ENCODE peak calls at places on chromosomes 16 and 17, in four cellular contexts. R is right lobe of liver, U is HAP-1, M is upper lobe of right lung. H is an unnamed sample. For H3K36me3, the result is how much of the 10 kb centered on the place peaks cover.

GRCh38 chr17:44902135-44902760 is 3.0 kb upstream of the EFTUD2 start:
- DNase-seq in R (no peak), U (no peak), M (no peak), H (no peak)

GRCh38 chr17:77281024-77281903 is 140.5 kb downstream of the SEC14L1 start:
- DNase-seq in R (peak), U (peak), M (peak), H (peak)

GRCh38 chr16:58829096-58829495 is 95.0 kb upstream of the GOT2 start:
- DNase-seq in R (no peak), U (no peak), M (no peak), H (no peak)

GRCh38 chr16:78478267-78478821 is 378.9 kb downstream of the WWOX start:
- DNase-seq in R (no peak), U (peak), M (no peak), H (no peak)

GRCh38 chr17:13792314-13792713 is 190.6 kb upstream of the HS3ST3A1 start:
- DNase-seq in R (no peak), U (no peak), M (no peak), H (no peak)

GRCh38 chr17:48429156-48429555 is 858 bp downstream of the SKAP1 start:
- DNase-seq in R (no peak), U (no peak), M (no peak), H (no peak)

GRCh38 chr16:19505600-19506303 is 16.1 kb downstream of the GDE1 start:
- DNase-seq in R (no peak), U (no peak), M (no peak), H (no peak)

GRCh38 chr16:66869424-66869823 is 10.9 kb upstream of the PDP2 start:
- DNase-seq in R (no peak), U (no peak), M (no peak), H (no peak)

GRCh38 chr16:82792704-82793103 is 165.9 kb downstream of the CDH13 start:
- DNase-seq in R (peak), U (no peak), M (no peak), H (no peak)

GRCh38 chr16:57388359-57389086 is 16.0 kb upstream of the CCL17 start:
- DNase-seq in R (no peak), U (no peak), M (no peak), H (no peak)

GRCh38 chr17:48526986-48527741 is 3.6 kb downstream of the HOXB1 start:
- DNase-seq in R (no peak), U (no peak), M (no peak), H (no peak)

GRCh38 chr17:15133143-15133542 is 132.0 kb downstream of the PMP22 start:
- DNase-seq in R (no peak), U (no peak), M (no peak), H (no peak)

GRCh38 chr17:44926841-44927525 is 11.7 kb upstream of the GFAP start:
- DNase-seq in R (no peak), U (no peak), M (peak), H (no peak)

GRCh38 chr17:47720754-47721533 is 12.1 kb upstream of the TBX21 start:
- DNase-seq in R (no peak), U (peak), M (no peak), H (no peak)

GRCh38 chr17:44112284-44113280 is 10.9 kb downstream of the HDAC5 start:
- DNase-seq in R (no peak), U (no peak), M (no peak), H (no peak)

GRCh38 chr17:32525116-32525515 is 38.3 kb downstream of the CDK5R1 start:
- DNase-seq in R (no peak), U (no peak), M (no peak), H (no peak)

GRCh38 chr17:60554377-60554788 is 28.3 kb upstream of the APPBP2 start:
- DNase-seq in R (no peak), U (no peak), M (peak), H (no peak)

GRCh38 chr17:39894681-39895376 is 23.6 kb downstream of the GSDMB start:
- DNase-seq in R (no peak), U (no peak), M (no peak), H (peak)

GRCh38 chr16:23058576-23058975 is 90.7 kb downstream of the USP31 start:
- DNase-seq in R (no peak), U (no peak), M (no peak), H (no peak)

GRCh38 chr17:17983376-17983775 is 10.7 kb downstream of the DRC3 start:
- DNase-seq in R (no peak), U (no peak), M (peak), H (no peak)

GRCh38 chr16:57192146-57192545 is 6.0 kb downstream of the RSPRY1 start:
- DNase-seq in R (no peak), U (no peak), M (no peak), H (no peak)

GRCh38 chr17:50764860-50765259 is 2.5 kb downstream of the ANKRD40CL start:
- DNase-seq in R (no peak), U (no peak), M (no peak), H (no peak)

GRCh38 chr17:57545836-57546305 is 199.2 kb downstream of the CCDC182 start:
- DNase-seq in R (no peak), U (peak), M (no peak), H (no peak)

GRCh38 chr16:65713409-65713808 is 591.5 kb upstream of the CDH11 start:
- DNase-seq in R (no peak), U (no peak), M (no peak), H (no peak)

GRCh38 chr17:67557921-67558320 is 159.8 kb upstream of the NOL11 start:
- DNase-seq in R (no peak), U (no peak), M (no peak), H (no peak)

GRCh38 chr17:64001763-64002529 is 3.8 kb downstream of the PRR29 start:
- DNase-seq in R (no peak), U (no peak), M (peak), H (no peak)

GRCh38 chr17:2954898-2955445 is 108.4 kb downstream of the OR1D5 start:
- DNase-seq in R (no peak), U (no peak), M (no peak), H (peak)

GRCh38 chr16:75198135-75198600 is 8.8 kb downstream of the CTRB2 start:
- DNase-seq in R (no peak), U (no peak), M (peak), H (no peak)

GRCh38 chr17:50101346-50102163 is 6.4 kb downstream of the PDK2 start:
- DNase-seq in R (peak), U (no peak), M (no peak), H (no peak)

GRCh38 chr17:22131740-22132139 is 439.4 kb downstream of the KCNJ18 start:
- DNase-seq in R (no peak), U (no peak), M (no peak), H (no peak)

GRCh38 chr16:62966626-62967025 is 930.4 kb upstream of the CDH8 start:
- DNase-seq in R (no peak), U (no peak), M (no peak), H (no peak)

GRCh38 chr17:61312406-61313295 is 87.0 kb upstream of the TBX2 start:
- DNase-seq in R (no peak), U (no peak), M (no peak), H (no peak)

GRCh38 chr17:37608369-37609169 is 649 bp downstream of the SYNRG start:
- DNase-seq in R (no peak), U (peak), M (no peak), H (peak)

GRCh38 chr16:58649707-58650106 is 20.1 kb upstream of the CNOT1 start:
- DNase-seq in R (no peak), U (no peak), M (no peak), H (no peak)

GRCh38 chr17:70374496-70374895 is 205.2 kb downstream of the KCNJ2 start:
- DNase-seq in R (no peak), U (no peak), M (no peak), H (no peak)

GRCh38 chr17:45907720-45908395 is 13.5 kb downstream of the MAPT start:
- DNase-seq in R (no peak), U (no peak), M (no peak), H (no peak)

GRCh38 chr17:73901661-73902415 is 257.6 kb upstream of the SDK2 start:
- DNase-seq in R (peak), U (peak), M (peak), H (peak)

GRCh38 chr17:81402530-81402941 is 7.3 kb downstream of the BAHCC1 start:
- DNase-seq in R (no peak), U (no peak), M (no peak), H (no peak)

GRCh38 chr17:81403671-81404534 is 8.6 kb downstream of the BAHCC1 start:
- DNase-seq in R (no peak), U (no peak), M (no peak), H (no peak)

GRCh38 chr17:81401727-81402529 is 6.7 kb downstream of the BAHCC1 start:
- DNase-seq in R (no peak), U (peak), M (no peak), H (peak)

GRCh38 chr17:81404557-81405165 is 9.4 kb downstream of the BAHCC1 start:
- DNase-seq in R (no peak), U (no peak), M (no peak), H (peak)

DNA sequence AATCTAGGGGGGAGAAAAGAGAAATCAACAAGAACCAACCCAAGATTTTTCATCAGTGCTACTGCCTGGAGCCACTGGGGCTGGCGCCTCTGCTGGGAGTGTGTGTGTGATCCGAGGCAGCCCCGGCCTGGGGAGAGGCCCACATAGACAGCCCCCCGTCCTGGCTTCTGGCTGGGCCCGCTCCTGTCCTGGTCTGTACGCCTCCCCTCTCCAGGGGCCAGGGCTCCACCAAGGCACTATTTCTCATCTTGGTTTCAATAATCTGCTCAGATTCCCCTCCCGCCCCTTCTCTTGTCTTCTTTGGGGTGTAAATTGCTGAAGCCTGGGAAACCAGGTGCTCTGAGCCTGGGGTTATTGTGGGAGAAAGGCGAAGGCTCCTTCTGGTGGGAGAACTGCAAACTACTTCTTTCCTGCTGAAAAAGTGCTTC is 7.8 kb downstream of the BAHCC1 start:
- DNase-seq in R (no peak), U (no peak), M (no peak), H (no peak)
- H3K4me3 ChIP-seq in R (no peak), U (no peak), M (peak), H (no peak)

GRCh38 chr17:75846701-75847594 is 2.7 kb upstream of the UNC13D start:
- DNase-seq in R (no peak), U (no peak), M (no peak), H (no peak)

GRCh38 chr17:75845058-75845711 is 981 bp upstream of the UNC13D start:
- DNase-seq in R (peak), U (peak), M (peak), H (peak)

GRCh38 chr17:75847595-75848522 is 3.7 kb upstream of the UNC13D start:
- DNase-seq in R (no peak), U (no peak), M (no peak), H (no peak)

GRCh38 chr17:75844530-75845057 is 390 bp upstream of the UNC13D start:
- DNase-seq in R (no peak), U (no peak), M (peak), H (no peak)

GRCh38 chr17:75845933-75846700 is 1.9 kb upstream of the UNC13D start:
- DNase-seq in R (no peak), U (no peak), M (no peak), H (no peak)
- H3K36me3 ChIP-seq in R (under half), U (under half), M (half or more), H (under half)

DNA sequence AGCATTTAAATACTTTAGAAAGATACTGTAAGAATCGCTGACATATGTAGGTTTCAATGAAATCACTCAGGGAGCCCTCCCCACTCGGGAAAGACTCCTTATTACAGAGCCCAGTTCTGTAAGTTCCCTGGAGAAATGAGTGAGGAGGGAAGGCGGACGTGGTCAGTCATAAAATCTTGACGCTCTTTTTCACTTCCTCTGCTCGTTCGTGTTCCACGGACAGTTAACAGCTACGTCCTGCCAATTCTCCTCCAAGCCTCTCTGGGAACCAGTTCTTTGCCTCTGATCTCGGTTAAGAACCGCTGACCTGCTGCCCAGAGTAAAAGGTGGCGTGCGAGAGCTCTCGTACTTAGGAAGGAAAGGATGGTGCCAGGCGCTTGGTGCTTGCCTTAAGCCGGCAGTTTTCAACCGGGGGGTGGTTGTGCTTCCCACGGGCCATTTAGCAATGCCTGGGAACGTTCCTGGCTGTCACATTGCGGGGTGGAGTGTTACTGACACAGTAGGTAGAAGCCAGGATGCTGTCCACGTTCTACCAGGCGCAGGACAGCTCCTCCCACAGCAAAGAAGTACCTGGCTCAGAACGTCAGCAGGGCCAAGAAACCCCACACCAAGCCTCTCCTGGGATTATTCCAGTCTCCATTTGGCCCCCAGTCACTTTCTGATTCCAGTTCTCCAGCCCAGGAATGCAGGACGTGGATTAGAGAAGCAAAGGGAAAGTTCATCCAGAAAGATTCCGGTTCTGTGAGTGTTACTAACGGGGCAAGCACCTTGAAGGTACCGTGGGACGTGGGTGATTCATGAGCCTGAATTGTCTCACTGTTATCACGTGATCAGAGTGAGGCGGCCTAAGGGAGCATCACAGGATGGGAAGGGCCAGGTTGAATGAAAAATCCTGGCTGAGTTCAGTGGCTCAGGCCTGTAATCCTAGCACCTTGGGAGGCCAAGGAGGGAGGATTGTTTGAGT is 87.7 kb downstream of the MRM3 start:
- DNase-seq in R (no peak), U (no peak), M (no peak), H (no peak)
- H3K4me3 ChIP-seq in R (no peak), U (no peak), M (no peak), H (no peak)

DNA sequence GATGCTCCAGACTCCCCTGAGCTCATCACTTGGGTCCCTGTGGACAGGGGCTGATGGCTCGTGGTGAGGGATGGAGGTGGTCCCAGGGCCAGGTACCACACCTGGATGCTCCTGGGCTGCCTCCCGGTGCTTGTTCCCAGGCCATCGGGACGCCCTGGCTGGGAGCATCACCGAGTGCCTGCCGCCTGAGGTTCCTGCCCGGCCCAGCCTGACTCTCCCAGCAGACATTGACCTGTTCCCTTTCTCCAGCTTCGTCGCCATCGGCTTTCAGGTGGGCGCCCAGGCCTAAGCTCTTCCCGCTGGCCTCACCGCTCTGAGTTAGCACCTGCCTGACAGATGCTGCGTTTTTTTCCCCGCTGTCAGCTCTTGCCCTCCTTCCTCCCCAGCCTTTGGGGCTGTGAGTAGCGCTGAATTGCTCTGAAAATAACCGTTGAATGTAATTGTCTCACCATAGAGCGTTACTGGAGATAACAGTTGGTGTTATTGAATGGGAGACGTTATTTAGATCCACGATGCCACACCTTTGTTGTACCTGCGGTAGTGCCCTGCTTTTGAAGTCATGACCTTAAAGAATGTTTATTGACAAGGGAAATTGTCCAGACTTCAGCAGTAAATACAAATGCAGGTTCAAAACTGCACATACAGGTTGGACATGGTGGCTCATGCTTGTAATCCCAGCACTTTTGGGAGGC is 21.3 kb upstream of the SMIM5 start:
- DNase-seq in R (no peak), U (no peak), M (no peak), H (no peak)
- H3K36me3 ChIP-seq in R (under half), U (under half), M (under half), H (under half)

DNA sequence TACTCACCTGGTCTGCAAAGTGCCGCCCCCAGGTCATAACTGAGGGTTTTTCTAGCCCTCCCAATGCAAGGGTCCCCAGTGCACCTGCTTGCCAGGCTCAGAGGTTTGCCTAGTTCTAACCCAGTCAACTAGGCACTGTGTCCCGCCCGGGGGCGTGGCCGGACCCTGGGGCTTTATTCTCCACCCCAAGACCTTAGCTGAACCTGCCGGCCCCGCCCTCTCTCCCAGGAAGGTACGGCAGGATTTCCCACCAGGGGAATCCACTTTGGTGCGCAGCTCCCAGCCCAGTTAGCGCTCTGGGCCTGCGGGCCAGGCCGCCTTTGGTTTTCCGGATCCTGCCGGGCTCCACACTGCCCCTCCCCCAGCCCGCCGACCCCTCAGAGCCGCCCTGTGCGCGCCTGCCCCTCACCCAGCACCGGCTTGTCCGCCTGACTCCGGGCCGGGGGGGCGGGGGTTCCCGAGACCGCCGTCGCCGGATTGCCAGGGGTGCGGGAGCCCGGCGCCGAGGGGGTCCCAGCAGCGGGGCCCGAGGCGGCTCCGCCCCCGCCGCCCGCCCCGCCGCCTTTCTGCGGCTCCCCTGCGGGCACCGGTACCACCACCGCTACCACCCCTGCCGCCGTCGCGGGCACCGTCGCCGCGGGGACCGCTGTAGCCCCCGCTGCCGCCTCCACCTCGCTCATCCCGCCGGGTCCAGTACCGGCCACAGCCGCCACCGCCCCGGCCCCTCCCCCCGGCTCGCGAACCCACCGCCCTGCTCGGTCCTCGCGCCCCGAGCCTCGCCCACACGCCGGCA is 422 bp downstream of the YBX2 start:
- DNase-seq in R (no peak), U (peak), M (peak), H (no peak)
- H3K4me3 ChIP-seq in R (no peak), U (peak), M (peak), H (no peak)

H was measured in OCI-LY7.